ENCODE peak calls at places on chromosomes 6 and 20, in eight cellular contexts. J, G, Q, D, T, N, Y and R are unnamed samples.

GRCh38 chr6:32819729-32820128 is 2.9 kb upstream of the HLA-DOB start:
- DNase-seq in J (peak), G (peak), Q (no peak), D (no peak), T (no peak), N (no peak), Y (peak), R (peak)

GRCh38 chr20:49724637-49725606 is 11.2 kb upstream of the B4GALT5 start:
- DNase-seq in J (peak), G (peak), Q (no peak), D (peak), T (no peak), N (peak), Y (peak), R (peak)

GRCh38 chr6:128310061-128310460 is 210.3 kb downstream of the PTPRK start:
- DNase-seq in J (no peak), G (no peak), Q (no peak), D (no peak), T (no peak), N (no peak), Y (no peak), R (no peak)

GRCh38 chr6:71420693-71421328 is 132.2 kb downstream of the OGFRL1 start:
- DNase-seq in J (peak), G (peak), Q (peak), D (peak), T (peak), N (peak), Y (peak), R (peak)

GRCh38 chr6:117465691-117466090 is 16.8 kb upstream of the DCBLD1 start:
- DNase-seq in J (no peak), G (no peak), Q (no peak), D (no peak), T (no peak), N (no peak), Y (no peak), R (no peak)

GRCh38 chr6:166860392-166860791 is 96.0 kb downstream of the RNASET2 start:
- DNase-seq in J (no peak), G (no peak), Q (no peak), D (no peak), T (no peak), N (no peak), Y (no peak), R (no peak)

GRCh38 chr20:24587384-24588046 is 118.1 kb downstream of the SYNDIG1 start:
- DNase-seq in J (no peak), G (no peak), Q (peak), D (no peak), T (no peak), N (no peak), Y (no peak), R (no peak)

GRCh38 chr6:70164556-70164955 is 138.3 kb downstream of the COL9A1 start:
- DNase-seq in J (no peak), G (no peak), Q (no peak), D (no peak), T (no peak), N (no peak), Y (no peak), R (no peak)

GRCh38 chr20:9374068-9374467 is 140.3 kb upstream of the LAMP5 start:
- DNase-seq in J (no peak), G (no peak), Q (no peak), D (no peak), T (no peak), N (no peak), Y (no peak), R (no peak)

GRCh38 chr6:71124340-71124739 is 164.3 kb upstream of the OGFRL1 start:
- DNase-seq in J (no peak), G (no peak), Q (no peak), D (no peak), T (no peak), N (no peak), Y (no peak), R (peak)

GRCh38 chr6:105397987-105398386 is 4.9 kb downstream of the PREP start:
- DNase-seq in J (no peak), G (no peak), Q (no peak), D (no peak), T (peak), N (no peak), Y (no peak), R (no peak)

GRCh38 chr6:38178584-38178886 is 359.0 kb downstream of the ZFAND3 start:
- DNase-seq in J (no peak), G (no peak), Q (no peak), D (no peak), T (no peak), N (no peak), Y (no peak), R (no peak)

GRCh38 chr6:121504227-121504626 is 68.8 kb downstream of the GJA1 start:
- DNase-seq in J (no peak), G (peak), Q (no peak), D (no peak), T (no peak), N (no peak), Y (peak), R (peak)

GRCh38 chr6:85418059-85418458 is 31.8 kb upstream of the NT5E start:
- DNase-seq in J (no peak), G (peak), Q (no peak), D (no peak), T (no peak), N (no peak), Y (peak), R (peak)

GRCh38 chr20:5353624-5354496 is 37.1 kb upstream of the PROKR2 start:
- DNase-seq in J (no peak), G (peak), Q (no peak), D (no peak), T (no peak), N (no peak), Y (peak), R (peak)

GRCh38 chr6:34570066-34570833 is 14.1 kb upstream of the SPDEF start:
- DNase-seq in J (peak), G (no peak), Q (no peak), D (no peak), T (no peak), N (no peak), Y (no peak), R (no peak)

GRCh38 chr20:4813839-4814695 is 92.4 kb downstream of the PRND start:
- DNase-seq in J (no peak), G (no peak), Q (no peak), D (no peak), T (no peak), N (no peak), Y (no peak), R (peak)

GRCh38 chr6:32666420-32667300 is at the start of gene HLA-DQB1:
- DNase-seq in J (peak), G (peak), Q (no peak), D (no peak), T (peak), N (peak), Y (peak), R (peak)

GRCh38 chr6:100370265-100370664 is 94.5 kb downstream of the SIM1 start:
- DNase-seq in J (no peak), G (no peak), Q (no peak), D (no peak), T (no peak), N (no peak), Y (peak), R (no peak)

GRCh38 chr6:20038805-20039204 is 173.5 kb downstream of the MBOAT1 start:
- DNase-seq in J (peak), G (peak), Q (no peak), D (no peak), T (no peak), N (no peak), Y (peak), R (no peak)

GRCh38 chr6:84441456-84441855 is 214.0 kb upstream of the CEP162 start:
- DNase-seq in J (no peak), G (no peak), Q (no peak), D (no peak), T (no peak), N (no peak), Y (peak), R (no peak)

GRCh38 chr6:33929575-33930288 is 125.9 kb upstream of the MLN start:
- DNase-seq in J (no peak), G (no peak), Q (no peak), D (peak), T (no peak), N (no peak), Y (no peak), R (no peak)

GRCh38 chr6:34560366-34561226 is 4.5 kb upstream of the SPDEF start:
- DNase-seq in J (peak), G (no peak), Q (no peak), D (peak), T (no peak), N (no peak), Y (peak), R (peak)

GRCh38 chr6:103783344-103783743 is 1076.4 kb downstream of the HACE1 start:
- DNase-seq in J (peak), G (no peak), Q (no peak), D (no peak), T (no peak), N (no peak), Y (no peak), R (peak)

GRCh38 chr6:118606858-118607257 is 44.5 kb downstream of the CEP85L start:
- DNase-seq in J (no peak), G (no peak), Q (no peak), D (no peak), T (no peak), N (no peak), Y (no peak), R (no peak)

GRCh38 chr6:79404261-79404660 is 133.0 kb downstream of the LCA5 start:
- DNase-seq in J (no peak), G (no peak), Q (no peak), D (no peak), T (no peak), N (no peak), Y (no peak), R (no peak)

GRCh38 chr6:17988422-17988944 is 1.0 kb upstream of the KIF13A start:
- DNase-seq in J (no peak), G (peak), Q (no peak), D (no peak), T (no peak), N (no peak), Y (no peak), R (no peak)

GRCh38 chr20:6142348-6142993 is 19.6 kb upstream of the FERMT1 start:
- DNase-seq in J (peak), G (peak), Q (no peak), D (no peak), T (peak), N (no peak), Y (peak), R (peak)

GRCh38 chr6:88864347-88865057 is 98.9 kb downstream of the RNGTT start:
- DNase-seq in J (no peak), G (no peak), Q (no peak), D (no peak), T (no peak), N (no peak), Y (no peak), R (no peak)

GRCh38 chr6:7254980-7255825 is 57.8 kb downstream of the SSR1 start:
- DNase-seq in J (no peak), G (no peak), Q (no peak), D (peak), T (no peak), N (no peak), Y (no peak), R (no peak)

GRCh38 chr20:35305682-35306556 is 13.7 kb upstream of the FAM83C start:
- DNase-seq in J (peak), G (peak), Q (no peak), D (no peak), T (no peak), N (no peak), Y (peak), R (peak)

GRCh38 chr20:57013741-57014140 is 252.7 kb downstream of the BMP7 start:
- DNase-seq in J (peak), G (peak), Q (no peak), D (no peak), T (peak), N (no peak), Y (no peak), R (no peak)

GRCh38 chr20:36407196-36407733 is 101.1 kb downstream of the DLGAP4 start:
- DNase-seq in J (no peak), G (peak), Q (no peak), D (no peak), T (no peak), N (no peak), Y (peak), R (peak)

GRCh38 chr6:13992417-13993055 is 67.8 kb downstream of the RNF182 start:
- DNase-seq in J (peak), G (peak), Q (no peak), D (no peak), T (no peak), N (no peak), Y (peak), R (peak)

GRCh38 chr6:46573140-46573539 is 79.5 kb downstream of the CYP39A1 start:
- DNase-seq in J (no peak), G (no peak), Q (no peak), D (no peak), T (no peak), N (no peak), Y (no peak), R (no peak)

DNA sequence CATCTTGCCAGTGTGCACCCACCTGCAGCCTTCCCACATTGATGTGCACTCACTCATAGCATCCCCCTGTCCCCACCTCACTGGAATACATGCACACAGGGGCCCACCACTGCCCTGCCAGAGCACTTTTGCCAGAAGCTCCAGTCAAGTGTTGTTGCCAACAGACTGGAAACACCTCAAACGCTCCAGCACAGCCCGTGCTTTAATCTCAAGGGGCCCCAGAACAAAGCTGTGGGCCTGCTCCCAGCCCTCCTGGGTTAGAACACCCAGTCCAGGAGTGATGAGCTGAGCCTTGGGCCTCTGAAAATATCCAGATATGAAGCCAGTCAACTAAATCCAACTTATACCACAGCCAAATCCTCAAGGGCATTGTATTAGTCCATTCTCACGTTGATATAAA is 77.1 kb downstream of the CYP39A1 start:
- DNase-seq in J (no peak), G (no peak), Q (no peak), D (peak), T (no peak), N (no peak), Y (no peak), R (no peak)
- TF ChIP-seq CTCF in J (no peak), G (no peak), Q (no peak), D (no peak), T (no peak), N (no peak), Y (no peak), R (no peak)

DNA sequence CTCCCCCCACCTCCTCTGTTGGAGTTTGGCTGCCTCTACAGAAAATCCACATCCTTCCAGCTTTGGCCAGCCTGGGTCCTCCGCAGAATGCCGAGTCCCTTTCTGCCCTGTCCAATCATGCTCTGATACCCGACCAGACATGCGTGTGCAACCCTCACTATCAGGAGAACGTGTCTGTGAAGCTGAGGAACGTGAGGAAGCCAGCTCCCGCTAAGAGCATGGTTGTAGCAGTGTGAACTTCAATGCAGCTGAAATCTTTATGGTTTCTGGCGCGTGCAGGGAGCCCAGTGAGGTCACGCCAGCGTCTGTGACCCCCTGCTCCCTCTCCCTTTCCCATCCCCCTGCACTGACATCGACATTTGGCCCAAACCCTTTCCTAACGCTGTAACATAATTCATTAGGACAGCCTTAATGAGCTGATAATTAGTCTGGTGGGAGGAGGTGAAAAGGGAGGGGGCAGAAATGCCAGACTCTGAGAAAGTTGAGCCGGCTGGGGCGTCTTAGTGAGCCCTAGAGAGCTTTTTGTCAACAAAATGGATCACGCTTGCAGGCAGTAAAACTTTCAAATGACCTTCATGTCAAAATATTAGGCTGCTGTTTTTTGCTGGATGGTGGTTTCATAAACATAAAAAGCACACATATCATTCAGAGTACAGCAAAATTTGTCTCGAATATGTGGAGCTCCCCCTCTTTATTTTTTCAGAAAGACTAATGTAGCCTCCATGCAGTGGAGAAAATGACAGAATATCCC is 423.3 kb downstream of the QKI start:
- DNase-seq in J (no peak), G (no peak), Q (no peak), D (peak), T (peak), N (peak), Y (no peak), R (no peak)
- H3K4me3 ChIP-seq in J (no peak), G (no peak), Q (peak), D (peak), T (no peak), N (no peak), Y (no peak), R (no peak)

DNA sequence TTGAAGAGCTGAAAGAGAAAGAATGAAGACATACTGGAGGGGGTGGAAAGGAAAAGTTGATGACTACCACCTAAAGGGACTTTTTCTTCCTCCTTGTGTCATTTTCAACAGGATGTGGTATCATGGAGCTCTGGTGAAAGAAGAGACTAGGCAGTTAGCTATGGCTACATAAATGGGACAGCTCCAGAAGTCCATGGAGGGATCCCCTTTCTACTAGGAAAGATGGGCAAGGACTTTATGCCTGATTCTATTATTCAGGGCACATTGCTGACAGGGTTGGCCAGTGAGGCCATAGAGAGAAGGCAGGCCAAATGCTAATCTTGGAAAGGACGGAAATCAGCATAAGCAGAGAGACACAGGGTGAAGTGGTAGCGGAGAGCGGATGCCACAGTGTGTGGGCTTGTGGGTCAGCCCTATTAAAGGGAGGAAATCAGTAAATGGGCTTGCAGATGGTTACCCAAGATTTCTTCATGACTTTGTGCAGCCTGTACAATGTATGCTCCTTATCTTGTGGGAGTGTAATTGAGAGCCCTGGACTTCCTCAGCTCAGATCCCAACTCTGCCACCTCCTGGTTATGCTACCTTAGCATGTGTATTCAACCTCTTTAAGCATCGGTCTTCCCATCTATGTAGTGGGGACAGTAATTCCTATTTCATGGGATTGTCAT is 77.4 kb upstream of the TMEM170B start:
- DNase-seq in J (no peak), G (peak), Q (no peak), D (no peak), T (no peak), N (no peak), Y (peak), R (peak)
- TF ChIP-seq CTCF in J (no peak), G (peak), Q (no peak), D (peak), T (no peak), N (no peak), Y (peak), R (peak)

DNA sequence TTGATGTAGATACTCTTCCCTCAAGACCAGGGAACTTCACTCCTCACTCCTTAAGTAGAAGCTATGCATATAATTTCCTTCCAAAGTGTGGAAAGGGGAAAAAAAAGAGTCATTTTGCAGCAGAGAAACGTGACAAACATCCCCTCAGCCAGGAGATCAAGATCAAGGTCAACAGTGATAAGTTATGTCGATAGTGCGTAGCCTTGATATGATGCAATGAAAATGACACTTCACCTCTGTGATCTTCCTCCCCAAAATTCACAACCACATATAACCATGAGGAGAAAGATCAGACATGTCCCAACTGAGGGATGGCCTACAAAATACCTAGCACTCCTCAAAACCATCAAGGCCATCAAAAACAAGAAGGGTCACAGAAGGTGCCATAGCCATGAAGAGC is 160.4 kb upstream of the MYLIP start:
- DNase-seq in J (no peak), G (no peak), Q (no peak), D (no peak), T (no peak), N (no peak), Y (no peak), R (no peak)
- H3K4me3 ChIP-seq in J (no peak), G (no peak), Q (no peak), D (no peak), T (no peak), N (no peak), Y (no peak), R (no peak)

GRCh38 chr6:87378947-87379346 is 28.8 kb upstream of the CFAP206 start:
- DNase-seq in J (no peak), G (no peak), Q (no peak), D (no peak), T (no peak), N (no peak), Y (no peak), R (no peak)
- TF ChIP-seq CTCF in J (no peak), G (no peak), Q (no peak), D (no peak), T (no peak), N (no peak), Y (no peak), R (no peak)

GRCh38 chr6:25880601-25881000 is 6.6 kb upstream of the SLC17A3 start:
- DNase-seq in J (no peak), G (no peak), Q (no peak), D (no peak), T (no peak), N (no peak), Y (no peak), R (no peak)
- H3K4me3 ChIP-seq in J (no peak), G (no peak), Q (no peak), D (no peak), T (no peak), N (no peak), Y (no peak), R (no peak)